ENCODE peak calls at places on chromosomes 1 and 21, in ten cellular contexts. U is GM23338; V is activated T-cell treated with anti-CD3 and anti-CD28 coated beads, Interleukin-2, amount 50 U/mL, for 72 hours; C is AG10803; W is amygdala; A is CD8-positive, alpha-beta T cell; Y is NCI-H1694 treated with DMSO at 0.1 percent for 48 hours; F is H7; R is breast epithelium; H is right lobe of liver. L is an unnamed sample.
A peak's percentile ranks its signal among the peaks of the same experiment; 100 is the strongest.

GRCh38 chr21:46202592-46203202 is 18.4 kb upstream of the SPATC1L start:
- DNase-seq in Y (no peak), W (no peak), H (peak; percentile 9), F (no peak), U (peak; percentile 24), V (no peak), R (no peak), C (no peak), A (no peak), L (no peak)

GRCh38 chr1:153577624-153578051 is 12.0 kb upstream of the S100A2 start:
- DNase-seq in H (no peak), W (no peak), F (no peak), C (no peak), R (no peak), A (no peak), Y (no peak), U (peak; percentile 11), V (no peak), L (no peak)

GRCh38 chr1:94925561-94926364 is 1.1 kb downstream of the CNN3 start:
- DNase-seq in R (peak; percentile 93), F (peak; percentile 86), Y (peak; percentile 57), U (peak; percentile 97), C (peak; percentile 94), A (peak; percentile 20), V (peak; percentile 1), W (peak; percentile 68), H (peak; percentile 60), L (no peak)

GRCh38 chr1:58264462-58264861 is 282.1 kb downstream of the OMA1 start:
- DNase-seq in R (no peak), Y (no peak), A (no peak), U (no peak), W (no peak), H (no peak), C (no peak), F (no peak), V (no peak), L (no peak)

GRCh38 chr21:46457801-46458314 is 833 bp upstream of the DIP2A start:
- DNase-seq in H (peak; percentile 67), V (peak; percentile 58), U (peak; percentile 55), F (no peak), R (no peak), C (peak; percentile 46), Y (no peak), W (no peak), A (no peak), L (no peak)

GRCh38 chr1:241012708-241013340 is 344.2 kb downstream of the RGS7 start:
- DNase-seq in V (no peak), A (no peak), Y (no peak), W (no peak), C (no peak), H (no peak), U (peak; percentile 90), F (peak; percentile 26), R (no peak), L (no peak)

GRCh38 chr1:60894121-60894520 is 188.2 kb upstream of the NFIA start:
- DNase-seq in C (no peak), R (no peak), F (no peak), Y (peak; percentile 89), W (no peak), H (no peak), A (no peak), U (peak; percentile 19), V (no peak), L (no peak)

GRCh38 chr1:184260382-184260781 is 126.4 kb upstream of the C1orf21 start:
- DNase-seq in F (no peak), V (no peak), C (peak; percentile 90), A (no peak), R (no peak), U (no peak), Y (no peak), H (no peak), W (no peak), L (no peak)

GRCh38 chr1:47679826-47680225 is 242.0 kb downstream of the FOXD2 start:
- DNase-seq in R (no peak), A (no peak), U (no peak), C (no peak), V (no peak), Y (no peak), H (no peak), W (no peak), F (no peak), L (no peak)

GRCh38 chr21:28804089-28804670 is 188.5 kb downstream of the LTN1 start:
- DNase-seq in W (no peak), H (no peak), A (no peak), Y (no peak), C (no peak), V (no peak), U (no peak), R (no peak), F (no peak), L (no peak)

GRCh38 chr21:31042080-31042464 is 3.8 kb upstream of the KRTAP19-8 start:
- DNase-seq in A (no peak), Y (no peak), V (no peak), U (no peak), R (no peak), H (no peak), C (no peak), W (no peak), F (no peak), L (no peak)

GRCh38 chr1:103461171-103462105 is 64.1 kb upstream of the RNPC3 start:
- DNase-seq in C (peak; percentile 17), Y (peak; percentile 55), H (no peak), A (no peak), U (peak; percentile 40), V (no peak), W (no peak), F (peak; percentile 1), R (no peak), L (no peak)

GRCh38 chr1:205976708-205977107 is 26.5 kb downstream of the RAB7B start:
- DNase-seq in A (no peak), Y (peak; percentile 32), U (peak; percentile 41), R (no peak), F (no peak), H (no peak), V (no peak), C (peak; percentile 67), W (peak; percentile 46), L (no peak)

GRCh38 chr1:202807926-202808757 is at the start of gene KDM5B:
- DNase-seq in V (peak; percentile 78), Y (no peak), H (peak; percentile 78), U (peak; percentile 81), R (peak; percentile 39), W (peak; percentile 56), A (peak; percentile 72), F (peak; percentile 92), C (peak; percentile 82), L (peak; percentile 53)

GRCh38 chr1:183757061-183757460 is 47.9 kb upstream of the RGL1 start:
- DNase-seq in F (no peak), Y (no peak), R (no peak), C (peak; percentile 88), H (no peak), V (no peak), U (no peak), A (no peak), W (no peak), L (no peak)

GRCh38 chr1:200150721-200151120 is 123.2 kb downstream of the NR5A2 start:
- DNase-seq in U (no peak), H (no peak), F (no peak), Y (no peak), C (peak; percentile 66), W (no peak), A (no peak), V (peak; percentile 47), R (no peak), L (no peak)

GRCh38 chr1:244435562-244436205 is 16.0 kb downstream of the ADSS2 start:
- DNase-seq in U (no peak), A (no peak), R (no peak), V (no peak), W (no peak), F (no peak), H (no peak), Y (no peak), C (peak; percentile 76), L (no peak)

GRCh38 chr1:40851643-40852042 is 10.5 kb downstream of the CITED4 start:
- DNase-seq in U (no peak), C (no peak), W (no peak), H (no peak), V (no peak), R (no peak), Y (no peak), A (no peak), F (no peak), L (no peak)

GRCh38 chr1:32612189-32612881 is 38.0 kb downstream of the ZBTB8OS start:
- DNase-seq in U (peak; percentile 95), Y (peak; percentile 44), H (peak; percentile 96), W (peak; percentile 90), C (peak; percentile 77), A (peak; percentile 42), V (peak; percentile 67), R (peak; percentile 75), F (peak; percentile 94), L (peak; percentile 31)

GRCh38 chr1:118074101-118074500 is 110.9 kb downstream of the SPAG17 start:
- DNase-seq in F (no peak), U (peak; percentile 5), C (peak; percentile 62), R (no peak), H (no peak), V (no peak), W (no peak), A (no peak), Y (no peak), L (no peak)

GRCh38 chr1:7684132-7684531 is 87.0 kb upstream of the VAMP3 start:
- DNase-seq in F (no peak), A (no peak), W (no peak), C (no peak), R (no peak), Y (no peak), H (peak; percentile 39), V (no peak), U (no peak), L (no peak)

GRCh38 chr1:95309031-95309459 is 75.0 kb downstream of the RWDD3 start:
- DNase-seq in H (no peak), V (no peak), U (peak; percentile 86), A (no peak), C (peak; percentile 21), R (no peak), Y (peak; percentile 75), F (peak; percentile 70), W (peak; percentile 40), L (no peak)

GRCh38 chr1:114715952-114716303 is 643 bp downstream of the NRAS start:
- DNase-seq in H (no peak), F (no peak), W (no peak), Y (no peak), C (peak; percentile 2), R (no peak), V (peak; percentile 5), U (no peak), A (no peak), L (no peak)

GRCh38 chr21:16534408-16535099 is 804.8 kb downstream of the USP25 start:
- DNase-seq in A (no peak), U (no peak), Y (no peak), W (peak; percentile 76), V (no peak), F (no peak), C (peak; percentile 79), H (no peak), R (peak; percentile 70), L (no peak)

GRCh38 chr1:205741681-205742080 is 8.3 kb downstream of the NUCKS1 start:
- DNase-seq in A (no peak), V (no peak), W (no peak), C (no peak), U (no peak), Y (no peak), F (no peak), H (no peak), R (no peak), L (no peak)

GRCh38 chr1:153312569-153313186 is at the start of gene PGLYRP3:
- DNase-seq in A (no peak), W (no peak), Y (no peak), C (no peak), F (no peak), U (peak; percentile 31), V (no peak), R (no peak), H (no peak), L (no peak)